ENCODE peak calls at places on chromosomes 1 and 21, in six cellular contexts. J is nephron progenitor cell; W is AG10803; U is tibial artery; P is cardiac fibroblast; T is stimulated activated CD4-positive, alpha-beta T cell treated with anti-CD3 and anti-CD28 coated beads, Interleukin-12 subunit alpha, Interleukin-12 subunit beta, amount 100 ng/mL, for 24 hours. D is an unnamed sample.

GRCh38 chr1:212718499-212718898 is 18.9 kb upstream of the BATF3 start:
- DNase-seq in J (no peak), W (peak; percentile 20), U (no peak), P (peak; percentile 55), T (no peak), D (peak; percentile 44)

GRCh38 chr1:18927082-18927653 is 24.8 kb upstream of the ALDH4A1 start:
- DNase-seq in J (no peak), W (no peak), U (no peak), P (no peak), T (no peak), D (no peak)

GRCh38 chr1:54410359-54410758 is 4.2 kb upstream of the SSBP3 start:
- DNase-seq in J (no peak), W (no peak), U (no peak), P (no peak), T (no peak), D (no peak)

GRCh38 chr1:205440476-205441317 is 15.1 kb downstream of the BLACAT1 start:
- DNase-seq in J (peak; percentile 45), W (no peak), U (peak; percentile 38), P (peak; percentile 53), T (peak; percentile 66), D (peak; percentile 70)

GRCh38 chr21:29342394-29342957 is 43.8 kb downstream of the BACH1 start:
- DNase-seq in J (no peak), W (peak; percentile 92), U (peak; percentile 77), P (peak; percentile 98), T (peak; percentile 59), D (peak; percentile 93)

GRCh38 chr1:227950735-227951224 is 3.0 kb upstream of the WNT9A start:
- DNase-seq in J (no peak), W (no peak), U (no peak), P (no peak), T (no peak), D (no peak)

GRCh38 chr1:96559707-96560588 is 161.6 kb upstream of the PTBP2 start:
- DNase-seq in J (no peak), W (peak; percentile 98), U (peak; percentile 77), P (peak; percentile 100), T (no peak), D (peak; percentile 98)

GRCh38 chr1:33322109-33322508 is 1.2 kb upstream of the A3GALT2 start:
- DNase-seq in J (no peak), W (no peak), U (no peak), P (no peak), T (no peak), D (no peak)

GRCh38 chr1:59100975-59101374 is 195.9 kb upstream of the FGGY start:
- DNase-seq in J (no peak), W (peak; percentile 70), U (no peak), P (peak; percentile 53), T (no peak), D (peak; percentile 67)

GRCh38 chr1:167328306-167328705 is 107.6 kb downstream of the POU2F1 start:
- DNase-seq in J (no peak), W (no peak), U (no peak), P (no peak), T (no peak), D (no peak)

GRCh38 chr1:12608311-12608957 is 9.6 kb downstream of the DHRS3 start:
- DNase-seq in J (no peak), W (no peak), U (no peak), P (no peak), T (no peak), D (no peak)

GRCh38 chr1:79004916-79005315 is 1.6 kb downstream of the ADGRL4 start:
- DNase-seq in J (no peak), W (no peak), U (no peak), P (peak; percentile 63), T (no peak), D (no peak)

GRCh38 chr1:10620776-10621175 is 146.0 kb downstream of the PEX14 start:
- DNase-seq in J (no peak), W (no peak), U (no peak), P (no peak), T (no peak), D (no peak)

GRCh38 chr1:9643351-9644256 is 7.9 kb upstream of the PIK3CD start:
- DNase-seq in J (no peak), W (no peak), U (no peak), P (no peak), T (no peak), D (no peak)

GRCh38 chr1:239478069-239478468 is 91.7 kb downstream of the CHRM3 start:
- DNase-seq in J (no peak), W (no peak), U (no peak), P (no peak), T (no peak), D (no peak)

D was measured in ELR.